ENCODE peak calls at places on chromosomes 2 and 18, in ten cellular contexts. One of them, this sample, is unnamed. For H3K4me1 and H3K36me3, the result is how much of the 10 kb centered on the place peaks cover.

GRCh38 chr18:74652392-74652988 is 54.8 kb downstream of the ZNF407 start:
- DNase-seq in upper lobe of right lung: no peak
- DNase-seq in tibial artery: no peak
- DNase-seq in pancreas: no peak
- DNase-seq in CD4-positive, CD25-positive, alpha-beta regulatory T cell: peak
- DNase-seq in HepG2: peak
- DNase-seq in gastrocnemius medialis: no peak
- DNase-seq in tibial nerve: no peak
- DNase-seq in psoas muscle: no peak
- DNase-seq in fibroblast of lung: peak
- DNase-seq in this sample: peak

GRCh38 chr2:230713331-230714121 is 884 bp downstream of the CAB39 start:
- DNase-seq in fibroblast of lung: peak
- DNase-seq in pancreas: peak
- DNase-seq in gastrocnemius medialis: no peak
- DNase-seq in tibial nerve: no peak
- DNase-seq in tibial artery: peak
- DNase-seq in HepG2: peak
- DNase-seq in CD4-positive, CD25-positive, alpha-beta regulatory T cell: peak
- DNase-seq in psoas muscle: peak
- DNase-seq in upper lobe of right lung: peak
- DNase-seq in this sample: peak

GRCh38 chr2:238596571-238597551 is 170.1 kb downstream of the ASB1 start:
- DNase-seq in HepG2: peak
- DNase-seq in psoas muscle: peak
- DNase-seq in fibroblast of lung: peak
- DNase-seq in tibial artery: peak
- DNase-seq in upper lobe of right lung: no peak
- DNase-seq in pancreas: peak
- DNase-seq in gastrocnemius medialis: peak
- DNase-seq in CD4-positive, CD25-positive, alpha-beta regulatory T cell: no peak
- DNase-seq in tibial nerve: no peak
- DNase-seq in this sample: no peak

GRCh38 chr18:8703781-8704301 is 1.5 kb upstream of the MTCL1 start:
- DNase-seq in fibroblast of lung: no peak
- DNase-seq in pancreas: peak
- DNase-seq in upper lobe of right lung: peak
- DNase-seq in tibial nerve: no peak
- DNase-seq in HepG2: peak
- DNase-seq in tibial artery: no peak
- DNase-seq in gastrocnemius medialis: no peak
- DNase-seq in psoas muscle: no peak
- DNase-seq in CD4-positive, CD25-positive, alpha-beta regulatory T cell: no peak
- DNase-seq in this sample: no peak

GRCh38 chr2:232085826-232086425 is 124.4 kb downstream of the DIS3L2 start:
- DNase-seq in tibial nerve: no peak
- DNase-seq in CD4-positive, CD25-positive, alpha-beta regulatory T cell: no peak
- DNase-seq in upper lobe of right lung: no peak
- DNase-seq in tibial artery: no peak
- DNase-seq in psoas muscle: no peak
- DNase-seq in fibroblast of lung: peak
- DNase-seq in HepG2: no peak
- DNase-seq in gastrocnemius medialis: no peak
- DNase-seq in pancreas: no peak
- DNase-seq in this sample: no peak

GRCh38 chr2:106105151-106105922 is 88.8 kb downstream of the UXS1 start:
- DNase-seq in fibroblast of lung: no peak
- DNase-seq in CD4-positive, CD25-positive, alpha-beta regulatory T cell: no peak
- DNase-seq in upper lobe of right lung: no peak
- DNase-seq in gastrocnemius medialis: no peak
- DNase-seq in pancreas: no peak
- DNase-seq in tibial artery: no peak
- DNase-seq in HepG2: no peak
- DNase-seq in psoas muscle: no peak
- DNase-seq in tibial nerve: no peak
- DNase-seq in this sample: no peak

GRCh38 chr2:129437775-129438174 is 541.7 kb upstream of the RAB6C start:
- DNase-seq in HepG2: no peak
- DNase-seq in fibroblast of lung: no peak
- DNase-seq in CD4-positive, CD25-positive, alpha-beta regulatory T cell: no peak
- DNase-seq in psoas muscle: no peak
- DNase-seq in pancreas: no peak
- DNase-seq in tibial nerve: no peak
- DNase-seq in gastrocnemius medialis: no peak
- DNase-seq in tibial artery: no peak
- DNase-seq in upper lobe of right lung: no peak
- DNase-seq in this sample: no peak

GRCh38 chr2:98511981-98512380 is 67.3 kb downstream of the INPP4A start:
- DNase-seq in pancreas: no peak
- DNase-seq in tibial nerve: no peak
- DNase-seq in fibroblast of lung: no peak
- DNase-seq in tibial artery: no peak
- DNase-seq in upper lobe of right lung: no peak
- DNase-seq in gastrocnemius medialis: no peak
- DNase-seq in CD4-positive, CD25-positive, alpha-beta regulatory T cell: no peak
- DNase-seq in psoas muscle: no peak
- DNase-seq in HepG2: no peak
- DNase-seq in this sample: no peak

GRCh38 chr2:148607553-148607952 is 37.0 kb upstream of the EPC2 start:
- DNase-seq in HepG2: no peak
- DNase-seq in tibial artery: no peak
- DNase-seq in CD4-positive, CD25-positive, alpha-beta regulatory T cell: no peak
- DNase-seq in fibroblast of lung: no peak
- DNase-seq in tibial nerve: no peak
- DNase-seq in pancreas: no peak
- DNase-seq in upper lobe of right lung: no peak
- DNase-seq in gastrocnemius medialis: no peak
- DNase-seq in psoas muscle: no peak
- DNase-seq in this sample: no peak

DNA sequence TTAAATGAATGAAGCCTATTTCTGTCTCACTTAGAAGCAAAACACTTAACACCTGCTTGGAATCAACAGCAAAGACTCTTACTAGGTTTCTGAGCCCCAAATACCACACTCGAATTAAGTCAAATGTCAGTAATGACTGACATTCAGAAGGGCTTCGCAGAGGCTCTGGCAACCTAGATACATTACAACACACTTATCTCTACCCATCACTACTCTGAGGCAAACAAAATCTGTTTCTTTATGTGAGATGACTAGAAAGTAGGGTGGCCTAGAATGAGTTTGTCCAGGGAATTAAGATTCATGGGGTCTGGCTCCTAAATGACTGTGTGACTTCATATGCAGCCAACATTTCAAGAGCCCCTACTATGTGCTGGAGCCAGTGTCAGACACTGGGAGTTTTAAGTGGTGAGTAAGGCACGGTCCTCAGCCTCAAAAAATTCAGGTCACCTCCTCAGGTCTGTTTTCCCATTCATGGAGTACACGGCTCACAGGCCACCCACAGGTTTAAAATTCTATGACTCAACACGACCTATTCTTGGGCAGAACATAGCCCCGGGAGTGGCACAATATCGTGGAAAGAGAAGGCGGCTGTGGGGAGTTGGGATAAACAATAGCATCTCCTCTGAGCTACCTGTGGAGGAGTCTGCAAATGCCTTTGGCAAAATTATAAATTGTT is 150.3 kb upstream of the ZFP36L2 start:
- DNase-seq in upper lobe of right lung: no peak
- DNase-seq in gastrocnemius medialis: no peak
- DNase-seq in fibroblast of lung: no peak
- DNase-seq in tibial artery: no peak
- DNase-seq in tibial nerve: no peak
- DNase-seq in pancreas: no peak
- DNase-seq in CD4-positive, CD25-positive, alpha-beta regulatory T cell: no peak
- DNase-seq in HepG2: peak
- DNase-seq in psoas muscle: no peak
- DNase-seq in this sample: no peak
- H3K27ac ChIP-seq in upper lobe of right lung: no peak
- H3K27ac ChIP-seq in gastrocnemius medialis: peak
- H3K27ac ChIP-seq in fibroblast of lung: no peak
- H3K27ac ChIP-seq in tibial artery: no peak
- H3K27ac ChIP-seq in tibial nerve: no peak
- H3K27ac ChIP-seq in pancreas: no peak
- H3K27ac ChIP-seq in CD4-positive, CD25-positive, alpha-beta regulatory T cell: no peak
- H3K27ac ChIP-seq in HepG2: peak
- H3K27ac ChIP-seq in psoas muscle: peak
- H3K27ac ChIP-seq in this sample: no peak

GRCh38 chr2:74025971-74026612 is 41.4 kb downstream of the TET3 start:
- DNase-seq in CD4-positive, CD25-positive, alpha-beta regulatory T cell: peak
- DNase-seq in pancreas: no peak
- DNase-seq in HepG2: no peak
- DNase-seq in upper lobe of right lung: no peak
- DNase-seq in tibial nerve: no peak
- DNase-seq in fibroblast of lung: no peak
- DNase-seq in gastrocnemius medialis: no peak
- DNase-seq in tibial artery: no peak
- DNase-seq in psoas muscle: no peak
- DNase-seq in this sample: no peak

GRCh38 chr2:74027496-74027895 is 42.8 kb downstream of the TET3 start:
- DNase-seq in HepG2: no peak
- DNase-seq in tibial artery: no peak
- DNase-seq in CD4-positive, CD25-positive, alpha-beta regulatory T cell: no peak
- DNase-seq in tibial nerve: no peak
- DNase-seq in gastrocnemius medialis: no peak
- DNase-seq in fibroblast of lung: no peak
- DNase-seq in pancreas: no peak
- DNase-seq in psoas muscle: no peak
- DNase-seq in upper lobe of right lung: no peak
- DNase-seq in this sample: no peak

GRCh38 chr2:74028290-74028689 is 43.6 kb downstream of the TET3 start:
- DNase-seq in pancreas: no peak
- DNase-seq in tibial nerve: no peak
- DNase-seq in psoas muscle: no peak
- DNase-seq in gastrocnemius medialis: no peak
- DNase-seq in upper lobe of right lung: no peak
- DNase-seq in CD4-positive, CD25-positive, alpha-beta regulatory T cell: no peak
- DNase-seq in tibial artery: no peak
- DNase-seq in fibroblast of lung: no peak
- DNase-seq in HepG2: no peak
- DNase-seq in this sample: no peak

GRCh38 chr2:74024216-74024615 is 39.5 kb downstream of the TET3 start:
- DNase-seq in pancreas: no peak
- DNase-seq in psoas muscle: no peak
- DNase-seq in HepG2: no peak
- DNase-seq in tibial artery: no peak
- DNase-seq in upper lobe of right lung: no peak
- DNase-seq in gastrocnemius medialis: no peak
- DNase-seq in CD4-positive, CD25-positive, alpha-beta regulatory T cell: no peak
- DNase-seq in fibroblast of lung: no peak
- DNase-seq in tibial nerve: no peak
- DNase-seq in this sample: no peak

DNA sequence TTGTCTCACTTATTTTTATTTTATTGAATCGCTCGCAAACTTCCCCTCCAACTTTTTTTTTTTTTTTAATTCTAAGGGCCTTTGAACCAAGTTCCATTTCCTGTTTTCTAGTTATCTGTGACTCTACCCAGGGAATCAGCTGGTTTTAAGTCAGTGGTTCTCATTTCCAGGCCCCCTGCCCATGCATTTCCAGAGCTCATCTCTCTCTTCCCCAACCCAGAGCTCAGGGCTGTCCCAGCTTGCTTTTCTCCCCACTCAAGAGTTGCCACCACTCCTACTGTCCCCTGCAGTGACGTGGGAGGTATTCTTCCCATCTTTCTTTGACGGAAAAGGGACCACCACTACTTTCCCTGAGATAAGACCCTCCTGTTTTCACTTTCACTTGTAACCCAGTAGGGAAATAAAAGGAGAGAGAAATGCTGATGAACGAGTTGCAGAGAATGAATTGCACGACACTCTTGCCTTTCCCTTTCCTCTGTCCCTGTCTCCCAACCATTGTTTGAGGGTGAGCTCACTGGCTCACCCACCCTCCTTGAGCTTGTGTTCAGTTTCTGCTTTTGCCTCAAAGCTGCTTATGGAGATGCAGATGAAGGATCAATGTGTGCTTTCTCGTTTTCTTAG is 42.1 kb downstream of the TET3 start:
- DNase-seq in tibial artery: no peak
- DNase-seq in pancreas: no peak
- DNase-seq in CD4-positive, CD25-positive, alpha-beta regulatory T cell: peak
- DNase-seq in psoas muscle: no peak
- DNase-seq in fibroblast of lung: no peak
- DNase-seq in upper lobe of right lung: no peak
- DNase-seq in HepG2: no peak
- DNase-seq in gastrocnemius medialis: no peak
- DNase-seq in tibial nerve: no peak
- DNase-seq in this sample: no peak
- H3K4me1 ChIP-seq in tibial artery: under half
- H3K4me1 ChIP-seq in pancreas: under half
- H3K4me1 ChIP-seq in CD4-positive, CD25-positive, alpha-beta regulatory T cell: under half
- H3K4me1 ChIP-seq in psoas muscle: under half
- H3K4me1 ChIP-seq in fibroblast of lung: under half
- H3K4me1 ChIP-seq in upper lobe of right lung: under half
- H3K4me1 ChIP-seq in HepG2: under half
- H3K4me1 ChIP-seq in gastrocnemius medialis: under half
- H3K4me1 ChIP-seq in tibial nerve: under half
- H3K4me1 ChIP-seq in this sample: half or more

GRCh38 chr2:37096568-37096967 is 12.2 kb downstream of the GPATCH11 start:
- DNase-seq in fibroblast of lung: no peak
- DNase-seq in upper lobe of right lung: no peak
- DNase-seq in CD4-positive, CD25-positive, alpha-beta regulatory T cell: no peak
- DNase-seq in gastrocnemius medialis: no peak
- DNase-seq in psoas muscle: no peak
- DNase-seq in tibial artery: no peak
- DNase-seq in pancreas: no peak
- DNase-seq in tibial nerve: no peak
- DNase-seq in HepG2: no peak
- DNase-seq in this sample: no peak
- H3K36me3 ChIP-seq in fibroblast of lung: under half
- H3K36me3 ChIP-seq in upper lobe of right lung: half or more
- H3K36me3 ChIP-seq in CD4-positive, CD25-positive, alpha-beta regulatory T cell: half or more
- H3K36me3 ChIP-seq in gastrocnemius medialis: under half
- H3K36me3 ChIP-seq in psoas muscle: half or more
- H3K36me3 ChIP-seq in tibial artery: half or more
- H3K36me3 ChIP-seq in pancreas: under half
- H3K36me3 ChIP-seq in tibial nerve: half or more
- H3K36me3 ChIP-seq in HepG2: under half
- H3K36me3 ChIP-seq in this sample: under half

DNA sequence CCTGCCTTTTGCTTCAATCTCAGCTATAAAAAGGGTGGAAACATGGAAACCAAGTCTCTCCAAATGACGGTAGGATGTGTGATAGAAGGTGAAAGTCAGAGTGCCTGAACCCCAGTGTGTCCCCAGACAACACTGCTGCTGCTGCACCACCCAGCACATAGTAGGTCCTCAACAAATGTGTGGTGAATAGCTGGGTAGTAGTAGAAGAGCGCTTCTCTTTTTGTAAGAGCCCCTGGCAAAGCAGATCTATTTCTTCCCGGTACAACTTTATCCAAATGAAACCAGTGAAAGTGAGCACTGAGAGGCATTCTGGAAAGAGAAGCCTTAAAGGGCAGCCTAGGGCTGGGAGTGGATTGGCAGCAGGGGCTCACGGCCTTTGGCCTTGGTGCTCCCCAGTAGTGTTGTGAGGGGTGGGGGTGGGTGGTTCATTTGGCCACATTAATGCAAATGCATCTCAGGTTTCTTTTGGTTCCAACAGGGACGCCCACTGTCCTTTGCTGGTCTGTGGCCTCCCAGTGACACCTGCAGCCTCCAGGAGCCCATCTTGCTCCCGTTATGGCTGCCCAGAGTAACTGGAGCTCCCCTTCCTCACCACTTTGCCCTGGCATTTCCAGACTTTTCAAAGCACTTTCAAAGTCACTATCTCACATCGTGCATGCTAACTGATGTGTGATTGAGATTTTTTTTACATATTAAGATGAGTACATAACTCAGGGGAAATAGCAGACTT is 304.3 kb upstream of the EPAS1 start:
- DNase-seq in pancreas: no peak
- DNase-seq in gastrocnemius medialis: no peak
- DNase-seq in tibial artery: no peak
- DNase-seq in psoas muscle: no peak
- DNase-seq in HepG2: no peak
- DNase-seq in upper lobe of right lung: no peak
- DNase-seq in fibroblast of lung: no peak
- DNase-seq in tibial nerve: no peak
- DNase-seq in CD4-positive, CD25-positive, alpha-beta regulatory T cell: no peak
- DNase-seq in this sample: no peak
- H3K27ac ChIP-seq in pancreas: peak
- H3K27ac ChIP-seq in gastrocnemius medialis: no peak
- H3K27ac ChIP-seq in tibial artery: peak
- H3K27ac ChIP-seq in psoas muscle: peak
- H3K27ac ChIP-seq in HepG2: peak
- H3K27ac ChIP-seq in upper lobe of right lung: peak
- H3K27ac ChIP-seq in fibroblast of lung: peak
- H3K27ac ChIP-seq in tibial nerve: peak
- H3K27ac ChIP-seq in CD4-positive, CD25-positive, alpha-beta regulatory T cell: no peak
- H3K27ac ChIP-seq in this sample: no peak